ENCODE peak calls at places on chromosomes 2 and 18, in four cellular contexts. One of them, this sample, is unnamed.

GRCh38 chr18:48833701-48834394 is 116.9 kb downstream of the SMAD7 start:
- DNase-seq in stimulated activated CD8-positive, alpha-beta memory T cell treated with anti-CD3 and anti-CD28 coated beads, Interleukin-7, amount 100 ng/mL, for 1 hour: no peak
- DNase-seq in NCI-H1417: peak
- DNase-seq in A549: no peak
- DNase-seq in this sample: no peak

GRCh38 chr2:239025951-239026461 is 178.1 kb downstream of the TWIST2 start:
- DNase-seq in stimulated activated CD8-positive, alpha-beta memory T cell treated with anti-CD3 and anti-CD28 coated beads, Interleukin-7, amount 100 ng/mL, for 1 hour: no peak
- DNase-seq in NCI-H1417: no peak
- DNase-seq in A549: no peak
- DNase-seq in this sample: no peak

GRCh38 chr2:120738786-120739771 is 3.4 kb downstream of the GLI2 start:
- DNase-seq in stimulated activated CD8-positive, alpha-beta memory T cell treated with anti-CD3 and anti-CD28 coated beads, Interleukin-7, amount 100 ng/mL, for 1 hour: no peak
- DNase-seq in NCI-H1417: peak
- DNase-seq in A549: no peak
- DNase-seq in this sample: no peak

GRCh38 chr2:42128731-42129486 is 40.2 kb upstream of the EML4 start:
- DNase-seq in stimulated activated CD8-positive, alpha-beta memory T cell treated with anti-CD3 and anti-CD28 coated beads, Interleukin-7, amount 100 ng/mL, for 1 hour: no peak
- DNase-seq in NCI-H1417: peak
- DNase-seq in A549: no peak
- DNase-seq in this sample: no peak

GRCh38 chr18:68480196-68480595 is 234.7 kb downstream of the TMX3 start:
- DNase-seq in stimulated activated CD8-positive, alpha-beta memory T cell treated with anti-CD3 and anti-CD28 coated beads, Interleukin-7, amount 100 ng/mL, for 1 hour: no peak
- DNase-seq in NCI-H1417: no peak
- DNase-seq in A549: no peak
- DNase-seq in this sample: no peak

GRCh38 chr2:80186262-80186661 is 118.3 kb downstream of the LRRTM1 start:
- DNase-seq in stimulated activated CD8-positive, alpha-beta memory T cell treated with anti-CD3 and anti-CD28 coated beads, Interleukin-7, amount 100 ng/mL, for 1 hour: no peak
- DNase-seq in NCI-H1417: no peak
- DNase-seq in A549: no peak
- DNase-seq in this sample: no peak

GRCh38 chr2:54512183-54512582 is 56.1 kb downstream of the SPTBN1 start:
- DNase-seq in stimulated activated CD8-positive, alpha-beta memory T cell treated with anti-CD3 and anti-CD28 coated beads, Interleukin-7, amount 100 ng/mL, for 1 hour: no peak
- DNase-seq in NCI-H1417: no peak
- DNase-seq in A549: no peak
- DNase-seq in this sample: no peak

GRCh38 chr18:68796936-68797690 is 767 bp upstream of the CCDC102B start:
- DNase-seq in stimulated activated CD8-positive, alpha-beta memory T cell treated with anti-CD3 and anti-CD28 coated beads, Interleukin-7, amount 100 ng/mL, for 1 hour: no peak
- DNase-seq in NCI-H1417: peak
- DNase-seq in A549: no peak
- DNase-seq in this sample: no peak

GRCh38 chr2:236662231-236663160 is 92.9 kb downstream of the ACKR3 start:
- DNase-seq in stimulated activated CD8-positive, alpha-beta memory T cell treated with anti-CD3 and anti-CD28 coated beads, Interleukin-7, amount 100 ng/mL, for 1 hour: no peak
- DNase-seq in NCI-H1417: no peak
- DNase-seq in A549: no peak
- DNase-seq in this sample: no peak

GRCh38 chr2:43879261-43879660 is 40.5 kb downstream of the ABCG8 start:
- DNase-seq in stimulated activated CD8-positive, alpha-beta memory T cell treated with anti-CD3 and anti-CD28 coated beads, Interleukin-7, amount 100 ng/mL, for 1 hour: no peak
- DNase-seq in NCI-H1417: no peak
- DNase-seq in A549: no peak
- DNase-seq in this sample: no peak

GRCh38 chr2:149716687-149717086 is 129.1 kb upstream of the MMADHC start:
- DNase-seq in stimulated activated CD8-positive, alpha-beta memory T cell treated with anti-CD3 and anti-CD28 coated beads, Interleukin-7, amount 100 ng/mL, for 1 hour: no peak
- DNase-seq in NCI-H1417: no peak
- DNase-seq in A549: no peak
- DNase-seq in this sample: no peak

GRCh38 chr18:10771053-10771709 is 245.4 kb downstream of the NAPG start:
- DNase-seq in stimulated activated CD8-positive, alpha-beta memory T cell treated with anti-CD3 and anti-CD28 coated beads, Interleukin-7, amount 100 ng/mL, for 1 hour: no peak
- DNase-seq in NCI-H1417: no peak
- DNase-seq in A549: no peak
- DNase-seq in this sample: no peak

GRCh38 chr18:13890962-13891361 is 24.4 kb downstream of the MC2R start:
- DNase-seq in stimulated activated CD8-positive, alpha-beta memory T cell treated with anti-CD3 and anti-CD28 coated beads, Interleukin-7, amount 100 ng/mL, for 1 hour: no peak
- DNase-seq in NCI-H1417: no peak
- DNase-seq in A549: no peak
- DNase-seq in this sample: no peak

GRCh38 chr18:31634331-31634713 is 42.6 kb downstream of the TTR start:
- DNase-seq in stimulated activated CD8-positive, alpha-beta memory T cell treated with anti-CD3 and anti-CD28 coated beads, Interleukin-7, amount 100 ng/mL, for 1 hour: no peak
- DNase-seq in NCI-H1417: no peak
- DNase-seq in A549: no peak
- DNase-seq in this sample: no peak

GRCh38 chr2:20667151-20667530 is 197 bp downstream of the GDF7 start:
- DNase-seq in stimulated activated CD8-positive, alpha-beta memory T cell treated with anti-CD3 and anti-CD28 coated beads, Interleukin-7, amount 100 ng/mL, for 1 hour: no peak
- DNase-seq in NCI-H1417: no peak
- DNase-seq in A549: no peak
- DNase-seq in this sample: no peak

GRCh38 chr2:70508711-70509462 is 44.7 kb downstream of the TGFA start:
- DNase-seq in stimulated activated CD8-positive, alpha-beta memory T cell treated with anti-CD3 and anti-CD28 coated beads, Interleukin-7, amount 100 ng/mL, for 1 hour: no peak
- DNase-seq in NCI-H1417: peak
- DNase-seq in A549: no peak
- DNase-seq in this sample: no peak

GRCh38 chr2:206562375-206562774 is 79.9 kb upstream of the FAM237A start:
- DNase-seq in stimulated activated CD8-positive, alpha-beta memory T cell treated with anti-CD3 and anti-CD28 coated beads, Interleukin-7, amount 100 ng/mL, for 1 hour: no peak
- DNase-seq in NCI-H1417: no peak
- DNase-seq in A549: no peak
- DNase-seq in this sample: no peak

GRCh38 chr2:11579867-11580659 is 46.2 kb downstream of the GREB1 start:
- DNase-seq in stimulated activated CD8-positive, alpha-beta memory T cell treated with anti-CD3 and anti-CD28 coated beads, Interleukin-7, amount 100 ng/mL, for 1 hour: no peak
- DNase-seq in NCI-H1417: no peak
- DNase-seq in A549: no peak
- DNase-seq in this sample: no peak

GRCh38 chr18:55552498-55553189 is 35.3 kb downstream of the TCF4 start:
- DNase-seq in stimulated activated CD8-positive, alpha-beta memory T cell treated with anti-CD3 and anti-CD28 coated beads, Interleukin-7, amount 100 ng/mL, for 1 hour: no peak
- DNase-seq in NCI-H1417: peak
- DNase-seq in A549: no peak
- DNase-seq in this sample: no peak

GRCh38 chr2:37456479-37456878 is 112.0 kb downstream of the QPCT start:
- DNase-seq in stimulated activated CD8-positive, alpha-beta memory T cell treated with anti-CD3 and anti-CD28 coated beads, Interleukin-7, amount 100 ng/mL, for 1 hour: no peak
- DNase-seq in NCI-H1417: no peak
- DNase-seq in A549: no peak
- DNase-seq in this sample: no peak

GRCh38 chr2:43274055-43274454 is 47.6 kb upstream of the ZFP36L2 start:
- DNase-seq in stimulated activated CD8-positive, alpha-beta memory T cell treated with anti-CD3 and anti-CD28 coated beads, Interleukin-7, amount 100 ng/mL, for 1 hour: no peak
- DNase-seq in NCI-H1417: no peak
- DNase-seq in A549: no peak
- DNase-seq in this sample: no peak